ENCODE peak calls at places on chromosomes 12 and 14, in nine cellular contexts. One of them, this sample, is unnamed.
A peak's percentile ranks its signal among the peaks of the same experiment; 100 is the strongest.

GRCh38 chr14:103550451-103551337 is 11.8 kb downstream of the BAG5 start:
- DNase-seq in iris pigment epithelial cell: no peak
- DNase-seq in foreskin fibroblast: no peak
- DNase-seq in endothelial cell: no peak
- DNase-seq in stimulated activated CD4-positive, alpha-beta T cell treated with anti-CD3 and anti-CD28 coated beads, Interleukin-15, amount 100 ng/mL, for 24 hours: no peak
- DNase-seq in KG1: no peak
- DNase-seq in germinal center: no peak
- DNase-seq in EH: no peak
- DNase-seq in neural crest cell: no peak
- DNase-seq in this sample: no peak

GRCh38 chr14:104532191-104532555 is 47.4 kb upstream of the C14orf180 start:
- DNase-seq in foreskin fibroblast: no peak
- DNase-seq in germinal center: no peak
- DNase-seq in neural crest cell: no peak
- DNase-seq in iris pigment epithelial cell: no peak
- DNase-seq in stimulated activated CD4-positive, alpha-beta T cell treated with anti-CD3 and anti-CD28 coated beads, Interleukin-15, amount 100 ng/mL, for 24 hours: no peak
- DNase-seq in KG1: no peak
- DNase-seq in endothelial cell: no peak
- DNase-seq in EH: no peak
- DNase-seq in this sample: no peak

GRCh38 chr12:114245555-114245954 is 160.4 kb downstream of the TBX5 start:
- DNase-seq in iris pigment epithelial cell: no peak
- DNase-seq in neural crest cell: no peak
- DNase-seq in germinal center: no peak
- DNase-seq in foreskin fibroblast: no peak
- DNase-seq in endothelial cell: no peak
- DNase-seq in KG1: no peak
- DNase-seq in stimulated activated CD4-positive, alpha-beta T cell treated with anti-CD3 and anti-CD28 coated beads, Interleukin-15, amount 100 ng/mL, for 24 hours: no peak
- DNase-seq in EH: peak; percentile 56
- DNase-seq in this sample: no peak

GRCh38 chr14:76109087-76109880 is 42.4 kb upstream of the GPATCH2L start:
- DNase-seq in foreskin fibroblast: peak; percentile 25
- DNase-seq in stimulated activated CD4-positive, alpha-beta T cell treated with anti-CD3 and anti-CD28 coated beads, Interleukin-15, amount 100 ng/mL, for 24 hours: no peak
- DNase-seq in iris pigment epithelial cell: no peak
- DNase-seq in germinal center: no peak
- DNase-seq in neural crest cell: no peak
- DNase-seq in EH: peak; percentile 52
- DNase-seq in KG1: no peak
- DNase-seq in endothelial cell: no peak
- DNase-seq in this sample: peak; percentile 10

GRCh38 chr12:124053855-124054254 is 80.8 kb downstream of the ZNF664 start:
- DNase-seq in KG1: no peak
- DNase-seq in endothelial cell: peak; percentile 56
- DNase-seq in EH: peak; percentile 79
- DNase-seq in iris pigment epithelial cell: peak; percentile 75
- DNase-seq in stimulated activated CD4-positive, alpha-beta T cell treated with anti-CD3 and anti-CD28 coated beads, Interleukin-15, amount 100 ng/mL, for 24 hours: no peak
- DNase-seq in germinal center: no peak
- DNase-seq in foreskin fibroblast: peak; percentile 50
- DNase-seq in neural crest cell: peak; percentile 41
- DNase-seq in this sample: peak; percentile 44

GRCh38 chr12:56084958-56085543 is 5.1 kb downstream of the ERBB3 start:
- DNase-seq in endothelial cell: peak; percentile 61
- DNase-seq in germinal center: no peak
- DNase-seq in stimulated activated CD4-positive, alpha-beta T cell treated with anti-CD3 and anti-CD28 coated beads, Interleukin-15, amount 100 ng/mL, for 24 hours: peak; percentile 45
- DNase-seq in neural crest cell: no peak
- DNase-seq in EH: peak; percentile 20
- DNase-seq in iris pigment epithelial cell: no peak
- DNase-seq in foreskin fibroblast: no peak
- DNase-seq in KG1: no peak
- DNase-seq in this sample: no peak

GRCh38 chr12:1594295-1595025 is at the start of gene FBXL14:
- DNase-seq in EH: peak; percentile 85
- DNase-seq in endothelial cell: peak; percentile 96
- DNase-seq in KG1: peak; percentile 79
- DNase-seq in stimulated activated CD4-positive, alpha-beta T cell treated with anti-CD3 and anti-CD28 coated beads, Interleukin-15, amount 100 ng/mL, for 24 hours: peak; percentile 92
- DNase-seq in germinal center: peak; percentile 84
- DNase-seq in neural crest cell: peak; percentile 89
- DNase-seq in foreskin fibroblast: peak; percentile 80
- DNase-seq in iris pigment epithelial cell: peak; percentile 88
- DNase-seq in this sample: peak; percentile 71

GRCh38 chr14:51117579-51117978 is 22.7 kb upstream of the TRIM9 start:
- DNase-seq in stimulated activated CD4-positive, alpha-beta T cell treated with anti-CD3 and anti-CD28 coated beads, Interleukin-15, amount 100 ng/mL, for 24 hours: no peak
- DNase-seq in neural crest cell: no peak
- DNase-seq in foreskin fibroblast: no peak
- DNase-seq in endothelial cell: no peak
- DNase-seq in iris pigment epithelial cell: no peak
- DNase-seq in germinal center: no peak
- DNase-seq in EH: no peak
- DNase-seq in KG1: no peak
- DNase-seq in this sample: no peak

GRCh38 chr12:67751376-67751928 is 102.9 kb downstream of the DYRK2 start:
- DNase-seq in neural crest cell: no peak
- DNase-seq in EH: peak; percentile 65
- DNase-seq in endothelial cell: no peak
- DNase-seq in foreskin fibroblast: no peak
- DNase-seq in iris pigment epithelial cell: peak; percentile 37
- DNase-seq in stimulated activated CD4-positive, alpha-beta T cell treated with anti-CD3 and anti-CD28 coated beads, Interleukin-15, amount 100 ng/mL, for 24 hours: no peak
- DNase-seq in KG1: no peak
- DNase-seq in germinal center: no peak
- DNase-seq in this sample: no peak